ENCODE peak calls at places on chromosomes 2 and 18, in ten cellular contexts. M is CD8-positive, alpha-beta T cell; A is fibroblast of lung; I is heart right ventricle; X is lower lobe of right lung; C is ovary; Y is lung; O is upper lobe of left lung; S is A549; G is pancreas. T is an unnamed sample. For H3K4me1, the result is how much of the 10 kb centered on the place peaks cover.

GRCh38 chr2:215137741-215138340 is 585 bp downstream of the ABCA12 start:
- DNase-seq in A (peak), G (no peak), O (no peak), X (no peak), S (no peak), M (no peak), C (no peak), I (no peak), Y (no peak), T (no peak)

GRCh38 chr2:168711091-168711490 is 91.3 kb upstream of the NOSTRIN start:
- DNase-seq in O (no peak), I (no peak), X (no peak), C (no peak), G (no peak), S (no peak), M (no peak), Y (no peak), A (no peak), T (no peak)

GRCh38 chr2:44100351-44100750 is 68.3 kb upstream of the PPM1B start:
- DNase-seq in M (no peak), O (no peak), X (peak), Y (peak), A (peak), S (peak), I (peak), G (no peak), C (peak), T (no peak)

GRCh38 chr2:133740500-133740899 is 172.2 kb upstream of the NCKAP5 start:
- DNase-seq in X (no peak), M (no peak), I (no peak), G (no peak), S (no peak), A (no peak), C (no peak), Y (no peak), O (no peak), T (no peak)

GRCh38 chr2:96923810-96924774 is 54.2 kb upstream of the SEMA4C start:
- DNase-seq in C (no peak), G (no peak), S (no peak), X (no peak), Y (no peak), I (no peak), O (no peak), A (no peak), M (peak), T (peak)

GRCh38 chr2:46164581-46165301 is 132.5 kb upstream of the EPAS1 start:
- DNase-seq in G (no peak), I (peak), X (no peak), Y (peak), C (peak), S (peak), M (no peak), A (peak), O (no peak), T (no peak)

GRCh38 chr2:97671526-97671925 is 2.0 kb downstream of the C2orf92 start:
- DNase-seq in S (no peak), G (no peak), I (no peak), M (no peak), O (no peak), X (no peak), C (no peak), A (no peak), Y (no peak), T (no peak)

GRCh38 chr2:190202604-190203003 is 117.0 kb downstream of the HIBCH start:
- DNase-seq in O (no peak), X (no peak), I (no peak), A (no peak), Y (no peak), S (peak), G (no peak), M (no peak), C (no peak), T (no peak)

GRCh38 chr2:168212167-168212566 is 35.2 kb downstream of the STK39 start:
- DNase-seq in O (no peak), I (no peak), A (no peak), X (no peak), C (no peak), G (no peak), Y (no peak), M (no peak), S (no peak), T (no peak)

GRCh38 chr2:15964936-15965563 is 24.7 kb downstream of the MYCN start:
- DNase-seq in G (no peak), M (no peak), X (no peak), A (no peak), I (no peak), C (no peak), S (no peak), O (no peak), Y (no peak), T (no peak)

GRCh38 chr2:23940976-23941605 is 828 bp downstream of the UBXN2A start:
- DNase-seq in G (no peak), M (no peak), X (no peak), C (no peak), Y (no peak), I (no peak), O (no peak), S (no peak), A (peak), T (no peak)

GRCh38 chr2:45708501-45708900 is 57.0 kb downstream of the PRKCE start:
- DNase-seq in S (no peak), X (no peak), I (no peak), A (no peak), G (no peak), M (no peak), Y (no peak), O (no peak), C (no peak), T (no peak)

GRCh38 chr2:58520903-58521302 is 279.8 kb upstream of the FANCL start:
- DNase-seq in M (no peak), A (no peak), X (no peak), G (no peak), Y (no peak), S (no peak), C (no peak), I (no peak), O (no peak), T (no peak)

GRCh38 chr18:36305375-36305774 is 7.9 kb downstream of the FHOD3 start:
- DNase-seq in X (no peak), S (no peak), M (no peak), A (no peak), I (no peak), Y (no peak), O (no peak), C (no peak), G (no peak), T (no peak)

GRCh38 chr2:70132244-70133126 is 45.2 kb downstream of the PCBP1 start:
- DNase-seq in S (peak), I (peak), C (peak), X (peak), Y (no peak), G (no peak), M (peak), O (no peak), A (peak), T (peak)

GRCh38 chr2:237427807-237428506 is 14.0 kb upstream of the COL6A3 start:
- DNase-seq in G (no peak), Y (no peak), I (no peak), M (peak), C (no peak), A (no peak), O (no peak), X (no peak), S (no peak), T (no peak)

GRCh38 chr18:46051731-46052461 is 20.2 kb downstream of the PSTPIP2 start:
- DNase-seq in C (no peak), A (peak), X (no peak), O (no peak), I (no peak), G (no peak), S (peak), Y (no peak), M (no peak), T (no peak)

GRCh38 chr18:22110482-22110924 is 58.9 kb upstream of the GATA6 start:
- DNase-seq in A (no peak), S (peak), I (no peak), M (no peak), C (no peak), O (no peak), G (no peak), X (no peak), Y (no peak), T (no peak)

GRCh38 chr2:137420744-137421143 is 543.5 kb upstream of the HNMT start:
- DNase-seq in A (peak), C (no peak), M (no peak), X (no peak), Y (no peak), G (no peak), I (no peak), O (no peak), S (no peak), T (no peak)

GRCh38 chr2:177489719-177490301 is 97.2 kb downstream of the AGPS start:
- DNase-seq in X (no peak), I (peak), Y (no peak), G (no peak), M (no peak), C (no peak), A (peak), O (no peak), S (peak), T (no peak)

GRCh38 chr18:31576670-31577069 is 15.0 kb upstream of the TTR start:
- DNase-seq in X (no peak), I (no peak), A (no peak), G (no peak), O (no peak), C (no peak), M (no peak), Y (no peak), S (no peak), T (no peak)

GRCh38 chr2:105337122-105338019 is at the start of gene C2orf49:
- DNase-seq in C (peak), G (peak), Y (peak), A (peak), I (peak), S (peak), O (peak), X (peak), M (peak), T (peak)

GRCh38 chr2:54810236-54810635 is 86.8 kb downstream of the EML6 start:
- DNase-seq in I (no peak), M (no peak), O (no peak), A (no peak), G (no peak), S (no peak), Y (no peak), X (no peak), C (no peak), T (no peak)

GRCh38 chr2:144015655-144016245 is 504.2 kb downstream of the ZEB2 start:
- DNase-seq in C (no peak), I (no peak), O (no peak), G (no peak), M (no peak), X (no peak), Y (no peak), S (peak), A (peak), T (no peak)

GRCh38 chr2:12934181-12934756 is 217.5 kb downstream of the TRIB2 start:
- DNase-seq in S (no peak), A (no peak), M (no peak), X (no peak), I (no peak), O (no peak), G (no peak), C (no peak), Y (no peak), T (no peak)

GRCh38 chr2:10344105-10345066 is 41.7 kb downstream of the HPCAL1 start:
- DNase-seq in G (no peak), Y (no peak), C (no peak), A (peak), S (no peak), M (no peak), X (peak), O (no peak), I (no peak), T (no peak)

GRCh38 chr18:57768557-57769326 is 34.4 kb downstream of the ATP8B1 start:
- DNase-seq in S (no peak), Y (no peak), X (no peak), C (no peak), G (no peak), A (peak), I (no peak), M (no peak), O (no peak), T (no peak)

GRCh38 chr18:38397094-38397493 is 831.5 kb upstream of the CELF4 start:
- DNase-seq in S (no peak), O (no peak), G (no peak), M (no peak), A (no peak), Y (no peak), I (no peak), C (no peak), X (no peak), T (no peak)

GRCh38 chr2:38187416-38188127 is 111.6 kb upstream of the CYP1B1 start:
- DNase-seq in C (peak), O (no peak), M (no peak), I (peak), X (peak), Y (peak), G (no peak), A (peak), S (no peak), T (no peak)

GRCh38 chr18:40473221-40473620 is 1481.8 kb upstream of the PIK3C3 start:
- DNase-seq in X (no peak), O (no peak), Y (no peak), S (no peak), G (no peak), I (no peak), M (no peak), C (no peak), A (peak), T (no peak)

GRCh38 chr2:567865-568638 is 109.2 kb downstream of the TMEM18 start:
- DNase-seq in M (no peak), G (no peak), Y (no peak), I (peak), O (no peak), A (no peak), X (no peak), C (peak), S (no peak), T (no peak)

GRCh38 chr18:63293930-63294329 is 25.6 kb downstream of the BCL2 start:
- DNase-seq in X (no peak), A (no peak), G (no peak), S (no peak), M (no peak), Y (no peak), I (no peak), O (no peak), C (no peak), T (no peak)

GRCh38 chr18:63290456-63291200 is 28.9 kb downstream of the BCL2 start:
- DNase-seq in Y (no peak), C (peak), O (no peak), S (no peak), A (no peak), G (no peak), X (no peak), M (no peak), I (no peak), T (peak)

GRCh38 chr18:63291278-63291677 is 28.3 kb downstream of the BCL2 start:
- DNase-seq in S (no peak), G (no peak), Y (no peak), C (no peak), M (no peak), X (no peak), I (no peak), O (no peak), A (no peak), T (no peak)

GRCh38 chr18:63297678-63298392 is 21.7 kb downstream of the BCL2 start:
- DNase-seq in O (no peak), S (no peak), A (peak), X (no peak), I (no peak), G (no peak), Y (no peak), M (no peak), C (peak), T (no peak)

GRCh38 chr18:63292844-63293683 is 26.5 kb downstream of the BCL2 start:
- DNase-seq in O (peak), X (no peak), A (no peak), G (no peak), S (no peak), C (no peak), M (peak), I (no peak), Y (no peak), T (peak)
- H3K4me1 ChIP-seq in O (under half), X (under half), A (under half), G (under half), S (under half), C (under half), M (half or more), I (half or more), Y (under half), T (half or more)

GRCh38 chr18:44744206-44745180 is 63.8 kb downstream of the SETBP1 start:
- DNase-seq in O (peak), Y (no peak), S (no peak), I (no peak), M (no peak), C (no peak), A (no peak), X (no peak), G (peak), T (no peak)
- H3K4me3 ChIP-seq in O (no peak), Y (no peak), S (no peak), I (peak), M (no peak), C (no peak), A (no peak), X (no peak), G (no peak), T (no peak)

GRCh38 chr2:239392688-239393400 is 8.0 kb downstream of the HDAC4 start:
- DNase-seq in O (no peak), S (no peak), X (peak), M (no peak), A (no peak), I (no peak), C (no peak), Y (no peak), G (peak), T (no peak)

GRCh38 chr2:239392072-239392357 is 8.8 kb downstream of the HDAC4 start:
- DNase-seq in Y (no peak), X (no peak), O (no peak), M (no peak), A (no peak), S (no peak), C (no peak), G (no peak), I (no peak), T (no peak)

GRCh38 chr2:239391286-239392071 is 9.3 kb downstream of the HDAC4 start:
- DNase-seq in A (no peak), C (no peak), I (no peak), S (no peak), Y (no peak), X (peak), M (no peak), G (no peak), O (no peak), T (no peak)

GRCh38 chr2:239389414-239390329 is 11.1 kb downstream of the HDAC4 start:
- DNase-seq in I (no peak), O (no peak), Y (no peak), X (peak), G (no peak), A (no peak), C (no peak), M (no peak), S (no peak), T (no peak)

GRCh38 chr2:239390546-239391285 is 10.1 kb downstream of the HDAC4 start:
- DNase-seq in C (no peak), O (no peak), A (no peak), S (no peak), G (no peak), M (no peak), Y (no peak), I (no peak), X (peak), T (no peak)
- H3K4me1 ChIP-seq in C (under half), O (under half), A (under half), S (under half), G (under half), M (under half), Y (under half), I (under half), X (under half), T (under half)

GRCh38 chr18:59898093-59898492 is 1.7 kb upstream of the PMAIP1 start:
- DNase-seq in O (no peak), X (no peak), G (no peak), C (no peak), S (no peak), I (no peak), M (no peak), A (no peak), Y (no peak), T (no peak)

GRCh38 chr18:59898609-59899297 is 1.0 kb upstream of the PMAIP1 start:
- DNase-seq in I (no peak), X (no peak), O (no peak), Y (no peak), M (no peak), G (no peak), C (no peak), A (peak), S (no peak), T (no peak)

GRCh38 chr18:59900222-59901128 is 679 bp downstream of the PMAIP1 start:
- DNase-seq in O (no peak), I (no peak), G (no peak), M (peak), X (peak), S (peak), Y (peak), A (peak), C (no peak), T (peak)

GRCh38 chr18:59899298-59900221 is at the start of gene PMAIP1:
- DNase-seq in Y (peak), M (peak), I (peak), C (peak), O (peak), G (peak), X (peak), A (peak), S (peak), T (peak)

GRCh38 chr18:59897321-59897954 is 2.4 kb upstream of the PMAIP1 start:
- DNase-seq in I (no peak), M (no peak), G (no peak), O (no peak), C (no peak), X (no peak), A (no peak), Y (no peak), S (no peak), T (no peak)
- H3K4me3 ChIP-seq in I (no peak), M (no peak), G (no peak), O (no peak), C (no peak), X (no peak), A (no peak), Y (no peak), S (no peak), T (no peak)

DNA sequence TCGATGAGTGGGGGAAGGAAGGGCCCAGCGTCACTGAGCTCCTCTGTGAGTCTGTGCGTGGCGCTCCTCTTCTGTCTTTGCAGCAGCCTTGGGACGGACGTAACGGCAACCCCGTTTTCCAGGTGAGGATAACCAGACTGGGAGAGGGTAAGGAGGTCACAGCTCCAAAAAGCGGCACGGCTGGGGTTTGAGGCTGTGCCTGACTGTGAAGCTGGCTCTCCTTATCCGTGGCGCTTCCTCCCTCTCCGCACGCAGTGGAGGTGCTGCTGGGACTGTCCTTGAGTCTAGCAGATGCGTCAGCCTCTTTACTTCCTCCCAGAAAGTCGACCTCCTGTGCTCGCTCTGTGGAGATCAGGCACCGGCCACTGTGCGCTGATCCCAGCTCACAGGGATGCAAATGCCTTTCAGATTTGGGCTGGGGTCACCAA is 29.9 kb upstream of the E2F6 start:
- DNase-seq in G (no peak), C (peak), O (no peak), X (no peak), I (no peak), A (peak), M (no peak), Y (no peak), S (no peak), T (no peak)
- H3K4me1 ChIP-seq in G (under half), C (under half), O (under half), X (under half), I (under half), A (under half), M (under half), Y (under half), S (under half), T (under half)

GRCh38 chr18:77061291-77061945 is 71.2 kb downstream of the MBP start:
- DNase-seq in O (no peak), G (no peak), C (no peak), S (no peak), Y (no peak), M (no peak), I (no peak), A (peak), X (no peak), T (no peak)

GRCh38 chr18:77065221-77065981 is 67.2 kb downstream of the MBP start:
- DNase-seq in X (peak), O (no peak), G (no peak), A (peak), M (peak), S (peak), Y (no peak), I (no peak), C (peak), T (peak)

GRCh38 chr18:77061946-77062517 is 70.6 kb downstream of the MBP start:
- DNase-seq in X (peak), S (no peak), Y (no peak), A (no peak), M (no peak), I (no peak), C (no peak), G (no peak), O (no peak), T (no peak)

GRCh38 chr18:77062518-77063003 is 70.0 kb downstream of the MBP start:
- DNase-seq in I (no peak), O (no peak), X (no peak), M (peak), S (no peak), Y (no peak), G (no peak), C (no peak), A (peak), T (peak)

DNA sequence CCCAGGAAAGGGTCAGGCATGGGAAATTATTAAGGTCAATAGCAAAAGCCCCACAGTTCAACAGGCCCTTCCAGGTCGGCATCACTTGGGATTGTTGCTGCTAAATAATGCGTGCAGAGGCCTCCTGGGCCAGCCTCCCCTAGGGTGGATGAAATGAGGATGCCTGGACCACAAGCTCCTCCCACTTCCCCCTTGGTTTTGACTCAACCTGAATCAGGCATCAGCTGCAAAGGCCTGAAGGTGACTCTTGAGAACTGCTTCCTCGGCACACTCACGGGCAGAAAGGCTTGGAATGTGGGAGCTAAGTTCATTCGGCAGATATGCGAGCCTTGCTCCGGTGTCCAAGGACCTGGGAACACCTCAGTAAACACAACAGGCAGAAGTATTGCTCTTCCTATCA is 69.3 kb downstream of the MBP start:
- DNase-seq in X (peak), G (no peak), M (peak), S (no peak), A (peak), O (no peak), I (no peak), Y (no peak), C (no peak), T (peak)
- H3K4me3 ChIP-seq in X (no peak), G (no peak), M (no peak), S (no peak), A (no peak), O (no peak), I (no peak), Y (no peak), C (no peak), T (peak)